ENCODE peak calls at places on chromosomes 13 and 19, in six cellular contexts. P, O, D, B, C and J are unnamed samples.

GRCh38 chr19:10362259-10362658 is 18.1 kb downstream of the TYK2 start:
- DNase-seq in C (no peak), B (peak), P (no peak), O (no peak), D (no peak), J (no peak)

GRCh38 chr13:28719656-28720055 is 886 bp upstream of the SLC46A3 start:
- DNase-seq in O (no peak), C (no peak), D (no peak), P (peak), B (peak), J (no peak)

GRCh38 chr13:80307401-80307987 is 33.4 kb downstream of the SPRY2 start:
- DNase-seq in O (no peak), C (no peak), P (no peak), D (no peak), B (no peak), J (no peak)

GRCh38 chr19:47186337-47187022 is 44.5 kb downstream of the BBC3 start:
- DNase-seq in P (no peak), C (no peak), O (peak), D (no peak), B (no peak), J (no peak)

GRCh38 chr19:15136234-15136954 is 29.2 kb downstream of the SYDE1 start:
- DNase-seq in P (no peak), D (no peak), O (no peak), C (no peak), B (no peak), J (no peak)

GRCh38 chr13:80171096-80171495 is 169.8 kb downstream of the SPRY2 start:
- DNase-seq in B (no peak), D (no peak), C (no peak), O (no peak), P (no peak), J (no peak)

GRCh38 chr13:74062933-74063332 is 71.3 kb downstream of the KLF12 start:
- DNase-seq in O (peak), C (no peak), D (no peak), B (peak), P (peak), J (no peak)

GRCh38 chr19:57334191-57334590 is 13.9 kb downstream of the ZNF543 start:
- DNase-seq in B (no peak), C (no peak), D (no peak), O (no peak), P (no peak), J (no peak)

GRCh38 chr13:111962431-111962891 is 104.5 kb upstream of the SOX1 start:
- DNase-seq in B (no peak), O (no peak), C (no peak), P (no peak), D (no peak), J (no peak)

GRCh38 chr13:42762251-42762650 is 19.1 kb upstream of the FAM216B start:
- DNase-seq in D (no peak), O (no peak), C (no peak), P (no peak), B (no peak), J (no peak)

GRCh38 chr19:43416951-43417623 is 2.4 kb downstream of the TEX101 start:
- DNase-seq in O (no peak), D (no peak), P (no peak), C (no peak), B (no peak), J (no peak)

GRCh38 chr13:94711561-94712286 is 621 bp downstream of the SOX21 start:
- DNase-seq in O (peak), C (peak), D (no peak), P (no peak), B (no peak), J (no peak)

GRCh38 chr13:73708393-73708985 is 425.7 kb downstream of the KLF12 start:
- DNase-seq in D (peak), B (peak), O (peak), P (peak), C (peak), J (no peak)

GRCh38 chr19:33224694-33225457 is 774 bp downstream of the SLC7A10 start:
- DNase-seq in D (no peak), C (no peak), O (no peak), B (no peak), P (no peak), J (no peak)

GRCh38 chr13:32951580-32951979 is 64.6 kb upstream of the KL start:
- DNase-seq in O (no peak), C (peak), P (no peak), B (no peak), D (no peak), J (no peak)

GRCh38 chr13:51479199-51479523 is 26.3 kb upstream of the INTS6 start:
- DNase-seq in C (no peak), P (peak), D (no peak), B (peak), O (no peak), J (no peak)

GRCh38 chr19:29672933-29673336 is 7.7 kb downstream of the PLEKHF1 start:
- DNase-seq in C (no peak), P (peak), D (no peak), B (no peak), O (peak), J (no peak)

GRCh38 chr19:42272989-42273406 is 3.9 kb downstream of the CIC start:
- DNase-seq in B (no peak), D (no peak), C (no peak), P (no peak), O (no peak), J (no peak)

GRCh38 chr13:51921790-51922740 is 60.3 kb downstream of the CCDC70 start:
- DNase-seq in C (no peak), O (no peak), B (no peak), D (peak), P (no peak), J (no peak)

GRCh38 chr13:51435002-51435578 is 17.7 kb downstream of the INTS6 start:
- DNase-seq in P (no peak), B (peak), D (no peak), C (peak), O (no peak), J (no peak)

GRCh38 chr13:111893607-111894443 is 173.1 kb upstream of the SOX1 start:
- DNase-seq in P (no peak), B (no peak), C (no peak), O (no peak), D (peak), J (no peak)